ENCODE peak calls at places on chromosome 7, in four cellular contexts. O is suprapubic skin, A is endothelial cell of umbilical vein, W is breast epithelium. S is an unnamed sample. For H3K4me1, the result is how much of the 10 kb centered on the place peaks cover.

GRCh38 chr7:127514499-127514898 is 70.9 kb downstream of the GCC1 start:
- DNase-seq in W (no peak), A (peak), O (no peak), S (no peak)

GRCh38 chr7:156604311-156604710 is 36.3 kb upstream of the RNF32 start:
- DNase-seq in W (no peak), O (no peak), A (no peak), S (no peak)

GRCh38 chr7:34091330-34091917 is 186.1 kb downstream of the BMPER start:
- DNase-seq in W (no peak), A (peak), O (no peak), S (peak)

GRCh38 chr7:155930061-155930460 is 117.8 kb upstream of the SHH start:
- DNase-seq in A (no peak), W (no peak), O (no peak), S (no peak)

GRCh38 chr7:30713397-30713796 is 31.1 kb upstream of the CRHR2 start:
- DNase-seq in W (no peak), O (peak), A (no peak), S (no peak)

GRCh38 chr7:5481241-5482019 is 57.8 kb upstream of the TNRC18 start:
- DNase-seq in A (no peak), O (no peak), W (no peak), S (no peak)

GRCh38 chr7:29363636-29364425 is 169.3 kb downstream of the CHN2 start:
- DNase-seq in A (no peak), W (no peak), O (no peak), S (no peak)

GRCh38 chr7:49564379-49564714 is 209.1 kb upstream of the VWC2 start:
- DNase-seq in A (no peak), W (no peak), O (no peak), S (no peak)

GRCh38 chr7:30596043-30596641 is 1.5 kb downstream of the GARS1 start:
- DNase-seq in A (peak), W (no peak), O (no peak), S (no peak)

GRCh38 chr7:42232275-42232674 is 4.7 kb downstream of the GLI3 start:
- DNase-seq in O (no peak), W (no peak), A (no peak), S (no peak)

GRCh38 chr7:157576415-157576814 is 239.6 kb downstream of the DNAJB6 start:
- DNase-seq in A (no peak), W (no peak), O (no peak), S (no peak)

GRCh38 chr7:21412953-21413352 is 14.9 kb upstream of the SP4 start:
- DNase-seq in O (no peak), W (no peak), A (no peak), S (no peak)

GRCh38 chr7:620052-620451 is 100.4 kb upstream of the PDGFA start:
- DNase-seq in O (no peak), A (peak), W (no peak), S (no peak)

GRCh38 chr7:30144659-30145321 is 10.0 kb downstream of the MTURN start:
- DNase-seq in O (no peak), W (no peak), A (no peak), S (no peak)

GRCh38 chr7:158329014-158329610 is 258.5 kb downstream of the PTPRN2 start:
- DNase-seq in A (no peak), O (no peak), W (no peak), S (no peak)

GRCh38 chr7:105153531-105153930 is 139.5 kb downstream of the KMT2E start:
- DNase-seq in A (no peak), O (no peak), W (no peak), S (no peak)

GRCh38 chr7:14766747-14767146 is 135.8 kb downstream of the DGKB start:
- DNase-seq in A (no peak), O (no peak), W (no peak), S (no peak)

GRCh38 chr7:150378115-150378852 is 846 bp upstream of the ZNF775 start:
- DNase-seq in O (no peak), A (peak), W (peak), S (no peak)

GRCh38 chr7:100080895-100081534 is 508 bp downstream of the ZNF3 start:
- DNase-seq in A (peak), W (no peak), O (no peak), S (no peak)

GRCh38 chr7:94176694-94177200 is 172.6 kb upstream of the BET1 start:
- DNase-seq in A (peak), O (no peak), W (no peak), S (no peak)

GRCh38 chr7:132351858-132352539 is 224.3 kb downstream of the PLXNA4 start:
- DNase-seq in A (no peak), W (no peak), O (no peak), S (no peak)
- H3K4me3 ChIP-seq in A (no peak), W (no peak), O (no peak), S (no peak)

GRCh38 chr7:2873686-2874551 is 29.8 kb upstream of the GNA12 start:
- DNase-seq in O (no peak), A (peak), W (no peak), S (no peak)
- TF ChIP-seq POLR2A in O (no peak), A (peak), W (no peak), S (no peak)

DNA sequence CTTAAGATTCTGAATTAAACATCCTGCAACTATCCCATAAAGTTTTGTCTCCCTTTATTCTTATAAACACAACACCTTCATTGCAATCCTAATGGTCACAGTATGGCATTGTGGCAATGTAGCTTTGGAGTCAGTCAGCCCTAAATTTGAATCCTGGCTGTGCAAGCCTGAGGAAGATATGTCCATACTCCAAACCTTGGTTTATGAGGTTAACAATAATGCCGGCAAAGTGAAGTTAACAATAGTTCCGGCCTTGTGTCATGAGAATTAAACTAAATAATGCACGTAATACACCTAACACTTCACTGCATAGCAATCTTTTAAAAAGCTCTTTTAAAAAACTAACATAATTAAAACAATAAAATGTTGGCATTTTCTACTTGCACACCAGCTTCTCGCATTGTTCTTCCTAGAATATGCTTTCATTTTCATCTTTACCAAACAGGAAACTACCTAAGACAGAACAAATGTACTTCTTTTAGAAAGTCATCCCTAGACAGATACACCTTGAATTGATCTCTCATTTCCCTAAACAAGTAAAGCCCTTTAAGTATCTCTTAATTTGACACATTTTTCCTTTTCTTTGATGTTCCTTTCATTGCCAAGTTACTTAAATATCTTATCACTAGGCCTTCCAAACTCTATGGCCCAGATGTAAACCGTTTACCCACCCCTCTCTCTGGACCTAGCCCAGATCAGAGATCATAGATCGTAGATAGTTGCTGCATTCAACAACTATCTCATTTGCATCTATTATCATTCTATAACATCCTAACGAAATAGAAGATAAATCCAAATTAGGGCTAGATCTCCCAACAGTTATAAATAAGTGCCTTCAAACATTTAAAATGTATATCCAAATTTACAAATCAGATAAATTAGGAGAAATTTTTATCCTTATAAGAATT is 66.7 kb downstream of the CREB3L2 start:
- DNase-seq in O (no peak), A (peak), W (no peak), S (no peak)
- H3K4me1 ChIP-seq in O (half or more), A (under half), W (under half), S (under half)

DNA sequence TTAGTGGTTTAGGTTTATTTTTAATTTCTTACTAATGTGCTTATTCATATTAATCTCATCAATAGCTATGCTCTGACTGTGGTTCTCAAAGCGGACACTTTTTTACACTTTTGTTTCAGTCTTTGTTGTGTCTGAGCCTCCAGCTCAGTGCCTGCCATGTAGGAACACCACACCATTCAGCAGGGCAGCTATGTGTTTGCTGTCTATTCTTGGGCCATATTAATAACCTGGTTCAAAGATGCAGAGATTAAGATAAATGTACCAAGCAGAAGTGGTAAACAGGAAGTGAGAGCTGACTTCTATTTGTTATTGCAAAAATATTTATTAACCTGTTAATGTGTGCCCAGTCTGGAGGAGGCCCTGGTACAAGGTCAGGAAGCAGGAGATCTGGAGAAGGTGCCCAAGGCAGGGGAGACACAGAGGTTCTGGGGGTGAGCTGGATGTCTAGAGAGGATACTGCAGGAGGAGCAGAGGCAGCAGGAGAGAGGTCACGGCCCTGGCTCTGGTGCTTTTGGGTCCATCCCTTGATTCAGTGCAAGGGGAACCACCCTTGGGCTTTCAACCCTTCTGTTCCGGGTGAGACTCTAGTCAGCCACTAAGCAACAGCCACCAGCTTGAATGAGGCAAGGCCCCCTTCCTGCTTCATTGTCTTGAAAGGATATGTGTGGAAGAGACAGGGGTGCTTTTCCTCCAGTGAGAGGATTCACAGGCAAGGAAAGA is 1.9 kb downstream of the TBXAS1 start:
- DNase-seq in O (no peak), W (no peak), A (no peak), S (no peak)
- H3K4me3 ChIP-seq in O (peak), W (peak), A (no peak), S (no peak)

GRCh38 chr7:137592232-137592896 is 248.8 kb upstream of the PTN start:
- DNase-seq in A (peak), O (no peak), W (peak), S (no peak)
- TF ChIP-seq POLR2A in A (no peak), O (no peak), W (no peak), S (no peak)